ENCODE peak calls at places on chromosomes 12 and 14, in nine cellular contexts. Z is HT-29, C is ureter, R is NCI-H1694, T is heart right ventricle, M is lung, P is neural progenitor cell, N is left lung, W is heart left ventricle. F is an unnamed sample.

GRCh38 chr12:108821407-108822397 is 35.7 kb downstream of the SSH1 start:
- DNase-seq in Z (no peak), N (peak), W (no peak), T (no peak), C (no peak), P (no peak), M (no peak), R (no peak), F (no peak)

GRCh38 chr12:97277030-97277429 is 185.6 kb upstream of the RMST start:
- DNase-seq in Z (no peak), M (no peak), N (no peak), T (no peak), C (no peak), W (no peak), R (no peak), P (no peak), F (no peak)

GRCh38 chr14:33118653-33119052 is 180.0 kb downstream of the NPAS3 start:
- DNase-seq in T (no peak), W (no peak), N (no peak), P (no peak), R (peak), C (no peak), Z (no peak), M (no peak), F (no peak)

GRCh38 chr14:33855672-33856071 is 95.2 kb downstream of the EGLN3 start:
- DNase-seq in T (no peak), C (no peak), R (no peak), N (no peak), W (no peak), M (no peak), Z (no peak), P (no peak), F (no peak)

GRCh38 chr12:93857917-93858513 is 180.8 kb downstream of the CRADD start:
- DNase-seq in N (no peak), P (peak), Z (no peak), T (no peak), C (no peak), R (no peak), M (no peak), W (no peak), F (no peak)

GRCh38 chr12:1768585-1768984 is 51.8 kb upstream of the LRTM2 start:
- DNase-seq in C (no peak), M (no peak), T (no peak), P (no peak), N (no peak), R (peak), W (no peak), Z (no peak), F (no peak)

GRCh38 chr12:125890366-125890905 is 825.2 kb downstream of the AACS start:
- DNase-seq in N (no peak), Z (no peak), T (no peak), R (no peak), M (no peak), P (no peak), W (no peak), C (no peak), F (no peak)

GRCh38 chr14:64765740-64766302 is 61.6 kb downstream of the PLEKHG3 start:
- DNase-seq in M (no peak), T (no peak), Z (no peak), R (no peak), N (peak), W (no peak), C (no peak), P (no peak), F (no peak)

GRCh38 chr14:66224492-66225178 is 261.5 kb upstream of the CCDC196 start:
- DNase-seq in P (no peak), W (no peak), N (no peak), M (no peak), R (no peak), T (no peak), Z (no peak), C (no peak), F (no peak)

GRCh38 chr12:131282292-131283080 is 328.8 kb downstream of the ADGRD1 start:
- DNase-seq in N (peak), M (no peak), R (no peak), P (no peak), C (peak), W (peak), T (no peak), Z (no peak), F (no peak)

F was measured in LNCaP clone FGC.